ENCODE peak calls at places on chromosome X, in five cellular contexts. Y, B, X, T and O are unnamed samples.

GRCh38 chrX:145729635-145730034 is 88.0 kb upstream of the SLITRK2 start:
- DNase-seq in Y (no peak), B (no peak), X (no peak), T (no peak), O (no peak)

GRCh38 chrX:85109235-85109634 is 105.6 kb downstream of the APOOL start:
- DNase-seq in Y (no peak), B (no peak), X (peak; percentile 35), T (no peak), O (peak; percentile 2)

GRCh38 chrX:13876652-13877051 is 59.8 kb upstream of the GPM6B start:
- DNase-seq in Y (no peak), B (no peak), X (no peak), T (no peak), O (no peak)

GRCh38 chrX:74234829-74235228 is 69.2 kb upstream of the ZCCHC13 start:
- DNase-seq in Y (no peak), B (no peak), X (no peak), T (no peak), O (no peak)

GRCh38 chrX:46574941-46575381 is 1.4 kb downstream of the CHST7 start:
- DNase-seq in Y (no peak), B (no peak), X (no peak), T (no peak), O (no peak)

GRCh38 chrX:49308604-49309269 is 5.3 kb downstream of the GAGE10 start:
- DNase-seq in Y (peak; percentile 37), B (no peak), X (no peak), T (no peak), O (no peak)

GRCh38 chrX:10514891-10515290 is 105.5 kb downstream of the MID1 start:
- DNase-seq in Y (no peak), B (no peak), X (no peak), T (no peak), O (no peak)

GRCh38 chrX:105543271-105543670 is 279.1 kb upstream of the NRK start:
- DNase-seq in Y (no peak), B (no peak), X (no peak), T (no peak), O (no peak)

GRCh38 chrX:72142094-72142843 is 10.6 kb upstream of the RTL5 start:
- DNase-seq in Y (no peak), B (no peak), X (no peak), T (no peak), O (no peak)

GRCh38 chrX:27815209-27815608 is 7.4 kb downstream of the MAGEB10 start:
- DNase-seq in Y (no peak), B (no peak), X (peak; percentile 3), T (no peak), O (no peak)

GRCh38 chrX:68748030-68748429 is 80.8 kb upstream of the EFNB1 start:
- DNase-seq in Y (no peak), B (no peak), X (no peak), T (no peak), O (no peak)

GRCh38 chrX:83509246-83509801 is 1.2 kb downstream of the POU3F4 start:
- DNase-seq in Y (no peak), B (no peak), X (no peak), T (no peak), O (no peak)

GRCh38 chrX:64204701-64205440 is 637 bp downstream of the AMER1 start:
- DNase-seq in Y (peak; percentile 33), B (no peak), X (no peak), T (peak; percentile 71), O (no peak)

GRCh38 chrX:48826135-48826875 is at the start of gene ERAS:
- DNase-seq in Y (no peak), B (no peak), X (no peak), T (no peak), O (no peak)

GRCh38 chrX:118603981-118604380 is 108.4 kb downstream of the DOCK11 start:
- DNase-seq in Y (peak; percentile 43), B (no peak), X (peak; percentile 46), T (peak; percentile 76), O (peak; percentile 7)

GRCh38 chrX:25968920-25969319 is 169.2 kb upstream of the MAGEB18 start:
- DNase-seq in Y (no peak), B (no peak), X (no peak), T (no peak), O (peak; percentile 3)

GRCh38 chrX:106783716-106784115 is 18.8 kb upstream of the TBC1D8B start:
- DNase-seq in Y (no peak), B (no peak), X (no peak), T (no peak), O (no peak)

GRCh38 chrX:132786217-132786616 is 172.2 kb downstream of the HS6ST2 start:
- DNase-seq in Y (no peak), B (no peak), X (no peak), T (no peak), O (no peak)

GRCh38 chrX:65697173-65697572 is 29.7 kb downstream of the MSN start:
- DNase-seq in Y (no peak), B (no peak), X (no peak), T (no peak), O (no peak)

GRCh38 chrX:65702956-65703355 is 35.5 kb downstream of the MSN start:
- DNase-seq in Y (no peak), B (no peak), X (no peak), T (no peak), O (no peak)

GRCh38 chrX:65696613-65697012 is 29.2 kb downstream of the MSN start:
- DNase-seq in Y (no peak), B (no peak), X (no peak), T (no peak), O (no peak)

GRCh38 chrX:65695849-65696248 is 28.4 kb downstream of the MSN start:
- DNase-seq in Y (no peak), B (no peak), X (no peak), T (no peak), O (no peak)

GRCh38 chrX:65697915-65698796 is 30.7 kb downstream of the MSN start:
- DNase-seq in Y (no peak), B (no peak), X (no peak), T (no peak), O (no peak)
- TF ChIP-seq POLR2A in Y (no peak), B (no peak), X (no peak), T (no peak), O (no peak)

GRCh38 chrX:129957241-129958099 is 25.0 kb upstream of the BCORL1 start:
- DNase-seq in Y (peak; percentile 61), B (no peak), X (peak; percentile 15), T (peak; percentile 73), O (no peak)
- TF ChIP-seq POLR2A in Y (no peak), B (no peak), X (peak; percentile 27), T (no peak), O (no peak)

GRCh38 chrX:39843318-39843717 is 254.4 kb downstream of the BCOR start:
- DNase-seq in Y (no peak), B (no peak), X (no peak), T (no peak), O (no peak)
- TF ChIP-seq POLR2A in Y (no peak), B (no peak), X (no peak), T (no peak), O (no peak)

DNA sequence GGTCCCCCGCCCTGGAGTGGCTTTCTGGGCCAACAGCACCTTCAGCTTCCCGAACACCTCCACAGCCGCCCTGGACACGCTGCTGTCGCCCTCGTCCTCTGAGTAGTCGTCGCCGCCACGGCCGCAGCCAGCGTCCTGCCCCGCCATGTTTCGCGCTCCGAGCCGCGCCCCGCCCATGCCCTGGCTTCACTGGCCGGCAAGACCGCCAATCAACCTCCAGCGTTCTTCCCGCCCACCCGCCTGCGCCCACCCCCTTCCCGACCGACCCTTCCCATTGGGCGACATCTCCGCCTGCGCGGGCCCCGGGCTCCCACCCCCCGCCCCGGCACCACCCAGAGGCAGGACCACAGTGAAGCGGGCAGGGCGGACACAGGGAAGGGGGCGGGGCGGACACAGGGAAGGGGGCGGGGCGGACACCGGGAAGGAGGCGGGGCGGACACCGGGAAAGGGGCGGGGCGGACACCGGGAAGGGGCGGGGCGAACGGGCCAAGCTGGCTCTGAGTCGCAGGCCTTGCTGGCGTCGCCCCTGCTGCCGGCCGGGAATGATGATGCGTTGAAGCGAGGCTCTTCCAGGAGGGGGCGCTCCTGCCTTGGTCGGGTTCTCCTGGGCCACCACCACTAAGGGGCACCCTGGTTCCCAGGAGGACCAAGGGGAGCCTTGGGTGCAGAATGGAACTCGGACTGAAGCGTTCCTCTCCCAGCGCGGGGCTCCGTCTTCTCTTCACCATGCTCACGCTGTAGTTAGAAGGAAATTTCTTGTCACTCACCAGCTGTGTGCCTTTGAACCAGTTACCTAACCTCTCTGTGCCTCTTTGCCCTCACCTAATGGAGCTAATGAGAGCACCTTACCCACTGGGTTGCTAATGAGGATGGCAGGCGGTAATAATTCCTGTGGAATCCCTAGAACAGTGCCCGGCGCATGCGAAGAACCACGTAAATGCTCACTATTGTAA is at the start of gene HAUS7:
- DNase-seq in Y (peak; percentile 90), B (peak; percentile 83), X (peak; percentile 59), T (peak; percentile 94), O (peak; percentile 98)
- TF ChIP-seq POLR2A in Y (no peak), B (no peak), X (no peak), T (no peak), O (peak; percentile 54)

GRCh38 chrX:153971632-153972367 is at the start of gene HCFC1:
- DNase-seq in Y (peak; percentile 94), B (peak; percentile 87), X (peak; percentile 69), T (peak; percentile 98), O (peak; percentile 67)

GRCh38 chrX:153970398-153971123 is 1.1 kb downstream of the HCFC1 start:
- DNase-seq in Y (peak; percentile 56), B (no peak), X (no peak), T (peak; percentile 82), O (no peak)

GRCh38 chrX:153969904-153970397 is 1.7 kb downstream of the HCFC1 start:
- DNase-seq in Y (peak; percentile 46), B (no peak), X (no peak), T (no peak), O (no peak)

GRCh38 chrX:153972368-153973126 is at the start of gene TMEM187:
- DNase-seq in Y (peak; percentile 87), B (peak; percentile 77), X (peak; percentile 76), T (peak; percentile 94), O (peak; percentile 86)

GRCh38 chrX:153971124-153971631 is 440 bp downstream of the HCFC1 start:
- DNase-seq in Y (peak; percentile 91), B (peak; percentile 80), X (peak; percentile 60), T (peak; percentile 96), O (peak; percentile 76)
- TF ChIP-seq POLR2A in Y (peak; percentile 41), B (no peak), X (no peak), T (peak; percentile 48), O (peak; percentile 33)

GRCh38 chrX:111095974-111096870 is at the start of gene PAK3:
- DNase-seq in Y (peak; percentile 58), B (no peak), X (no peak), T (peak; percentile 84), O (no peak)
- TF ChIP-seq POLR2A in Y (no peak), B (no peak), X (no peak), T (no peak), O (no peak)